ENCODE peak calls at places on chromosome 17, in four cellular contexts. N is GM23248, I is PC-3, L is GM23338. R is an unnamed sample. For H3K9me2, the result is how much of the 10 kb centered on the place peaks cover.

GRCh38 chr17:30950669-30951399 is 20.0 kb upstream of the RNF135 start:
- DNase-seq in I (peak), L (no peak), N (peak), R (no peak)

GRCh38 chr17:10499950-10500349 is 18.4 kb downstream of the MYH1 start:
- DNase-seq in N (no peak), I (no peak), L (no peak), R (no peak)

GRCh38 chr17:19718613-19719364 is 2.4 kb upstream of the SLC47A2 start:
- DNase-seq in N (no peak), L (peak), I (peak), R (no peak)

GRCh38 chr17:41530062-41531048 is 2.2 kb upstream of the KRT19 start:
- DNase-seq in L (no peak), I (peak), N (peak), R (peak)

GRCh38 chr17:14150604-14151003 is 81.3 kb downstream of the COX10 start:
- DNase-seq in N (no peak), I (no peak), L (no peak), R (no peak)

GRCh38 chr17:80045703-80046102 is 9.3 kb downstream of the CCDC40 start:
- DNase-seq in N (no peak), I (no peak), L (no peak), R (no peak)

GRCh38 chr17:29549169-29549935 is 17.5 kb downstream of the ABHD15 start:
- DNase-seq in I (no peak), N (no peak), L (no peak), R (no peak)

GRCh38 chr17:66684256-66684655 is 150.7 kb upstream of the CACNG5 start:
- DNase-seq in I (peak), L (no peak), N (peak), R (no peak)

GRCh38 chr17:76539631-76540271 is at the start of gene PRCD:
- DNase-seq in I (peak), N (no peak), L (peak), R (no peak)

GRCh38 chr17:14321476-14321949 is 20.6 kb downstream of the HS3ST3B1 start:
- DNase-seq in N (no peak), I (no peak), L (no peak), R (no peak)

GRCh38 chr17:64323774-64324173 is 60.7 kb upstream of the TEX2 start:
- DNase-seq in N (no peak), L (no peak), I (no peak), R (no peak)

GRCh38 chr17:21019976-21020575 is 22.7 kb downstream of the USP22 start:
- DNase-seq in L (peak), I (peak), N (peak), R (no peak)

GRCh38 chr17:2042355-2042929 is 620 bp downstream of the OVCA2 start:
- DNase-seq in I (no peak), N (peak), L (peak), R (no peak)

GRCh38 chr17:77107506-77108433 is 33.0 kb upstream of the SEC14L1 start:
- DNase-seq in I (no peak), N (peak), L (no peak), R (no peak)

GRCh38 chr17:57602896-57603295 is 142.2 kb downstream of the CCDC182 start:
- DNase-seq in N (no peak), I (no peak), L (no peak), R (no peak)

GRCh38 chr17:13825526-13826040 is 223.9 kb upstream of the HS3ST3A1 start:
- DNase-seq in N (peak), I (no peak), L (no peak), R (no peak)

GRCh38 chr17:36641331-36641876 is 40.0 kb downstream of the MRM1 start:
- DNase-seq in L (peak), N (no peak), I (no peak), R (no peak)

GRCh38 chr17:28272166-28272565 is 46.8 kb upstream of the TMEM97 start:
- DNase-seq in I (peak), L (no peak), N (peak), R (no peak)

GRCh38 chr17:83079340-83079747 is at the start of gene METRNL:
- DNase-seq in L (peak), N (peak), I (peak), R (peak)

GRCh38 chr17:859461-860195 is 77.5 kb downstream of the MRM3 start:
- DNase-seq in N (peak), I (no peak), L (no peak), R (no peak)
- H3K4me3 ChIP-seq in N (peak), I (no peak), L (no peak), R (no peak)

GRCh38 chr17:73814070-73814469 is 169.8 kb upstream of the SDK2 start:
- DNase-seq in L (peak), N (no peak), I (no peak), R (no peak)

GRCh38 chr17:73815474-73815873 is 171.2 kb upstream of the SDK2 start:
- DNase-seq in I (no peak), N (no peak), L (peak), R (no peak)

GRCh38 chr17:73813201-73813600 is 169.0 kb upstream of the SDK2 start:
- DNase-seq in I (no peak), L (no peak), N (no peak), R (no peak)
- H3K9me2 ChIP-seq in I (under half), L (under half), N (under half), R (under half)

DNA sequence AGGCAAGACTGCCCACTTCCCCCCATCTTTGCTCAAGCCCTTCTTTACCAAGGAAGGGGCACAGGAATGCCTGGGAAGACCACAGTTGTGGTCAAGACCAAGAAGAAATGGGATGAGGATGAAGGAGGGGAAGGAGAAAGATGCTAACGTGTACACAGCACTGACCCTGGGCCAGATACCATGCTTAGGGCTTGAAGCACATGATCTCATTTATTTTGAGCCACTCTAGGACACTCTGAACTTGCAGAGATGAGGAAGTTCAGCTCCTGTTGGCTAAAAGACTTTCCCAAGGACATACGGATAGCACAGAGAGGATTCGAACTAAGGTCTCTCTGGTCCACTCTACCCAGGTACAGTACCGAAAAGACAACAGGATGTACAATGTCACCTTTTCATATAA is 42.6 kb downstream of the PIK3R5 start:
- DNase-seq in L (no peak), N (no peak), I (no peak), R (no peak)
- H3K27ac ChIP-seq in L (no peak), N (peak), I (no peak), R (no peak)

GRCh38 chr17:40093005-40093579 is 7.3 kb downstream of the NR1D1 start:
- DNase-seq in N (no peak), L (no peak), I (no peak), R (no peak)
- H3K4me3 ChIP-seq in N (no peak), L (no peak), I (no peak), R (no peak)

DNA sequence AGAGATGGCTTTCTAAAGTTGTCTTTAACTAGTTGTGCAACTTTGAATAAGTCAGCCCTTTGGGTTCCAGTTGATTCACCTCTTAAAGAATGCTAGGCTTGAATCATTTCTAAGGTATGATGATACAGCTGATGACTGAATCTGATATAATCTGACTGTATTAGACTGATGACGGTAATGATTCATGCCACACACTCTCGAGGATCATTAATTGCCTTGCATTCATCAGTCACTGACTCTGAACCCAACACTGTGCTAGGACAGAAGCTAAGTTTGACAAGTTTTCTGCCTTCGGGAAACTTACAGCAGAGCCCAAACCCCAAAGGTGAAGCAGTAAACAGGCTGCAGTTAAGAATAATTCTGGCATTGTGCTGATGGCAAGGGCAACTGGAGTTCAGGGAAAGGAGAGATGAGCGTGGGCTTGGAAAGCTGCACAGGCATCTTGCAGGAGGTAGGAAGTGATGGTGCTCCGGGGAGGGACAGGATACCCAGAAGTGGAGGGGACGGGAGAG is 25.8 kb downstream of the ASIC2 start:
- DNase-seq in L (no peak), I (peak), N (peak), R (peak)
- H3K9me2 ChIP-seq in L (under half), I (under half), N (under half), R (under half)

GRCh38 chr17:81338301-81339179 is 43.4 kb upstream of the SLC38A10 start:
- DNase-seq in I (no peak), N (no peak), L (no peak), R (no peak)

GRCh38 chr17:81339180-81339501 is 44.0 kb upstream of the SLC38A10 start:
- DNase-seq in I (peak), L (no peak), N (no peak), R (no peak)

GRCh38 chr17:81340606-81341346 is 45.7 kb upstream of the SLC38A10 start:
- DNase-seq in I (peak), N (peak), L (no peak), R (no peak)

GRCh38 chr17:81341347-81342061 is 46.4 kb upstream of the SLC38A10 start:
- DNase-seq in I (peak), N (peak), L (peak), R (no peak)

GRCh38 chr17:81339502-81340296 is 44.6 kb upstream of the SLC38A10 start:
- DNase-seq in L (no peak), I (peak), N (no peak), R (no peak)
- H3K27ac ChIP-seq in L (no peak), I (peak), N (no peak), R (no peak)

DNA sequence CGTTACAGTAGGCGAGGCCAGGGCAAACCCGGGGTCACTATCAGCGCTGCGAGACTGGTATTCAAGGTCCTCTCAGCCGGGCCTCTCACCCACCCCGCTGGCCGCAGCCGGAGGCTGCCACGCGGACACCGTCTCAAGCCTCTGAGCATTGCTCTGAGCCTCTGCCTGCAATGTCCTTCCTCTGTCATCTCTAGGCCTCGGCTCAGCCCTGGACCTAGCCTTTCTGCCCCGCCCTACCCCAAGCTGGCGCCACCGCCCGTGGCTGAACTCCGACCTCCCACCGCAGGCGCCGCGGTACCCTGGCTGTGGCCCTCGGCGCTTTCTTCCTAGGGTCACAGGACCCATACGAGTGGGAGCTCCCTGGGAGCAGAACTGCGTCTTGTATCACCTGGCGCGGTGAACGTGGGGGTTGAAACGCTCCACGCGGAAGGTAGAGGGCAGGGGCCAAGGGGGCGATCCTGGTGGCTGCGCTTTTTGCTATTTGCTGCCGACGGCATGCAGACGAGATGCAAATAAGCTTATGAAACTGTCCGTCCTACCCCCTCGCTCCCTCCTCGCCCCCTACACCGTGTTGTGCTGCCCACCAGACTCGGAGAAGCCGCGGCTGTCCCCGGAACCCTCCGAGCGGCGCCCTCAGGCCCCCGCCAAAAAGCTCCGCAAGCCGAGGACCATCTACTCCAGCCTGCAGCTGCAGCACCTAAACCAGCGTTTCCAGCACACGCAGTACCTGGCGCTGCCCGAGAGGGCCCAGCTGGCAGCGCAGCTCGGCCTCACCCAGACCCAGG is 3.7 kb downstream of the DLX4 start:
- DNase-seq in I (no peak), L (peak), N (peak), R (no peak)
- H3K4me3 ChIP-seq in I (no peak), L (peak), N (no peak), R (no peak)